ENCODE peak calls at places on chromosomes 5 and 9, in seven cellular contexts. J is AG04450, A is astrocyte, X is fibroblast of villous mesenchyme, N is left ventricle myocardium inferior, D is coronary artery, V is breast epithelium. I is an unnamed sample.

GRCh38 chr9:69397384-69398214 is 72.6 kb downstream of the ENTREP1 start:
- DNase-seq in V (no peak), N (no peak), J (no peak), X (no peak), A (peak), D (no peak), I (no peak)

GRCh38 chr5:75620184-75620959 is 9.1 kb downstream of the ANKDD1B start:
- DNase-seq in A (no peak), V (no peak), D (no peak), N (no peak), J (no peak), X (no peak), I (no peak)

GRCh38 chr5:92019376-92019990 is 636.4 kb upstream of the ARRDC3 start:
- DNase-seq in V (no peak), D (no peak), X (no peak), J (no peak), N (no peak), A (peak), I (peak)

GRCh38 chr9:113477058-113477457 is 13.5 kb downstream of the RGS3 start:
- DNase-seq in V (no peak), J (no peak), X (no peak), D (peak), A (no peak), N (no peak), I (no peak)

GRCh38 chr9:125889524-125890473 is 142.6 kb downstream of the PBX3 start:
- DNase-seq in X (peak), D (no peak), J (no peak), N (peak), V (no peak), A (peak), I (peak)

GRCh38 chr9:5425006-5425628 is 12.6 kb downstream of the PLGRKT start:
- DNase-seq in V (no peak), D (no peak), A (no peak), N (no peak), J (no peak), X (peak), I (peak)

GRCh38 chr5:43675357-43675756 is 72.4 kb downstream of the NNT start:
- DNase-seq in N (no peak), J (no peak), X (no peak), D (no peak), A (no peak), V (no peak), I (no peak)

GRCh38 chr5:148729182-148729581 is 74.9 kb upstream of the HTR4 start:
- DNase-seq in J (no peak), X (no peak), V (no peak), A (no peak), N (no peak), D (no peak), I (peak)

GRCh38 chr9:91811024-91811909 is 138.8 kb downstream of the ROR2 start:
- DNase-seq in V (no peak), D (peak), J (no peak), N (no peak), X (no peak), A (no peak), I (no peak)

GRCh38 chr5:17436766-17437221 is 61.2 kb upstream of the TAF11L2 start:
- DNase-seq in D (no peak), A (no peak), V (no peak), X (peak), J (no peak), N (no peak), I (peak)

GRCh38 chr5:95446009-95446408 is 54.8 kb downstream of the FAM81B start:
- DNase-seq in X (peak), A (peak), J (no peak), V (no peak), D (no peak), N (no peak), I (peak)

GRCh38 chr5:104172976-104173375 is 610.4 kb upstream of the NUDT12 start:
- DNase-seq in N (no peak), D (no peak), X (no peak), V (no peak), J (no peak), A (no peak), I (no peak)

GRCh38 chr5:111694183-111694582 is 62.8 kb downstream of the NREP start:
- DNase-seq in A (peak), J (no peak), X (peak), N (no peak), V (no peak), D (no peak), I (peak)

GRCh38 chr5:142432961-142433360 is 108.1 kb upstream of the SPRY4 start:
- DNase-seq in J (no peak), X (no peak), A (no peak), N (no peak), D (no peak), V (no peak), I (no peak)

GRCh38 chr9:80507611-80508010 is 935.8 kb downstream of the TLE4 start:
- DNase-seq in N (no peak), D (no peak), A (no peak), J (no peak), V (no peak), X (no peak), I (no peak)

GRCh38 chr5:142529626-142530278 is 156.1 kb downstream of the FGF1 start:
- DNase-seq in X (no peak), J (no peak), A (peak), V (no peak), D (no peak), N (no peak), I (peak)

GRCh38 chr5:173793677-173794570 is 94.2 kb upstream of the CPEB4 start:
- DNase-seq in D (peak), N (no peak), X (no peak), A (no peak), J (no peak), V (no peak), I (no peak)

GRCh38 chr9:37415011-37415719 is 7.3 kb upstream of the GRHPR start:
- DNase-seq in V (no peak), J (peak), D (peak), X (peak), A (peak), N (peak), I (peak)

GRCh38 chr5:126811515-126812198 is 34.7 kb downstream of the LMNB1 start:
- DNase-seq in X (peak), J (no peak), D (no peak), N (no peak), V (no peak), A (peak), I (peak)

GRCh38 chr5:80655231-80655784 is 525 bp upstream of the DHFR start:
- DNase-seq in N (no peak), D (no peak), V (no peak), A (no peak), X (no peak), J (no peak), I (no peak)

GRCh38 chr9:12748016-12748415 is 26.8 kb upstream of the LURAP1L start:
- DNase-seq in A (no peak), V (no peak), D (no peak), J (no peak), X (no peak), N (no peak), I (peak)

GRCh38 chr5:142904421-142904820 is 134.2 kb downstream of the ARHGAP26 start:
- DNase-seq in D (no peak), V (no peak), A (peak), N (no peak), J (no peak), X (no peak), I (no peak)

GRCh38 chr9:106885451-106885850 is 22.5 kb downstream of the ZNF462 start:
- DNase-seq in V (no peak), D (no peak), N (no peak), J (peak), X (peak), A (peak), I (peak)

GRCh38 chr5:160843240-160843639 is 8.8 kb downstream of the ATP10B start:
- DNase-seq in X (no peak), V (no peak), D (no peak), N (no peak), J (no peak), A (no peak), I (no peak)

GRCh38 chr9:95003694-95004451 is 277.4 kb downstream of the AOPEP start:
- DNase-seq in D (no peak), A (peak), V (no peak), N (peak), J (no peak), X (peak), I (peak)

GRCh38 chr5:67089200-67089725 is 107.3 kb downstream of the CD180 start:
- DNase-seq in N (no peak), V (no peak), J (peak), X (peak), A (peak), D (no peak), I (peak)

GRCh38 chr5:155085282-155085990 is 71.9 kb downstream of the KIF4B start:
- DNase-seq in A (no peak), D (no peak), N (no peak), V (no peak), X (peak), J (no peak), I (no peak)

GRCh38 chr5:43000198-43000840 is 39.8 kb downstream of the ANXA2R start:
- DNase-seq in X (peak), D (no peak), J (no peak), V (no peak), A (peak), N (no peak), I (peak)

GRCh38 chr5:127001621-127002296 is 28.6 kb downstream of the MARCHF3 start:
- DNase-seq in X (peak), D (no peak), J (peak), A (peak), N (no peak), V (no peak), I (peak)

GRCh38 chr5:5598547-5599113 is 176.2 kb downstream of the ICE1 start:
- DNase-seq in X (no peak), N (no peak), J (no peak), D (no peak), V (no peak), A (no peak), I (no peak)

GRCh38 chr5:173498286-173498685 is 118.2 kb downstream of the BOD1 start:
- DNase-seq in V (no peak), A (peak), X (peak), N (peak), D (no peak), J (no peak), I (peak)

GRCh38 chr9:129432671-129433154 is 188.2 kb downstream of the C9orf50 start:
- DNase-seq in V (no peak), N (no peak), D (no peak), A (no peak), X (no peak), J (no peak), I (no peak)

GRCh38 chr9:2859776-2860379 is 16.0 kb upstream of the PUM3 start:
- DNase-seq in J (no peak), D (no peak), X (peak), V (no peak), A (peak), N (peak), I (peak)

GRCh38 chr5:137279631-137280236 is 219.4 kb downstream of the SPOCK1 start:
- DNase-seq in A (no peak), J (no peak), N (no peak), X (no peak), V (no peak), D (no peak), I (no peak)

GRCh38 chr5:13660072-13660471 is 284.4 kb downstream of the DNAH5 start:
- DNase-seq in V (no peak), N (no peak), X (no peak), A (peak), D (no peak), J (no peak), I (peak)

GRCh38 chr9:127847833-127848755 is 6.4 kb downstream of the ENG start:
- DNase-seq in X (no peak), A (no peak), V (no peak), N (no peak), J (no peak), D (no peak), I (no peak)
- H3K4me3 ChIP-seq in X (no peak), A (no peak), V (no peak), N (peak), J (no peak), D (peak), I (no peak)

DNA sequence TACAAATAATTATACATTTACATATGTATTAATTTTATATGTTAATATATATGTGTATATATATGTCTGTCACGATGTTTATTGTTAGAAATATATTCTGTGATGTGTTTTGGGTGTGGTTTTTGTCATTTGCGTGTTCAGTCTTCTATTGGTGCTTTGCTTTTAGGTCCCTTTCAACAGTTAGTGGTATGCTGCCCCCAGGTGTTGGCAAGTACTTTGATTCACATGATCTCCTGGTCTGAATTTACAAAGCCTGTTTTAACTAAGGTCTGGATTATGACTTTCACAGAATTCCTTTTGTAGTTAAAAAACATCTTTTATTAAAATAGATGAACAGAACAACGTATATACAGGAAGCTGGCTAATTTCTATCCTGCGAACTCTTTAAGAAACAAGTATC is 271.5 kb downstream of the CCDC171 start:
- DNase-seq in V (no peak), X (no peak), A (no peak), J (no peak), D (no peak), N (no peak), I (peak)
- TF ChIP-seq CTCF in V (no peak), X (no peak), A (peak), J (peak), D (no peak), N (no peak), I (peak)

DNA sequence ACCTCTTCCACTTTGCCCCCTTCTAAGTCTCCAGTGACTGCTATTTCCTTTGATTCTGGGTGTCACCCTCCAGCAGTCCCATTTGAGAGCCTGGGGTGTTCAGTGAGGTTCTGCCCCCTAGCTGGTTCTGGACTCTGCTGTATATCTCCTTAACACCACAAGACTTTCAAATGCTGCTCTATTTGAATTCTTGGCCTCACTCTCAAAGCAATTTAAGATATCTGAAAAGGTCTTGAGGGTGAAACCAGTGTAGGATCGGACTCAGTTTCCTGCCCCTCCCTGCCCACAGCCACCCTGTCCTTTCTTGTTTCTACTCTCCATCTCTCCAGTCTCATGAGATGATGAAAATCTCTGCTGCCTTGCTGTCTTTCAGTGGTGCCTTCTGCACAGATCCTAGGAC is 280.9 kb downstream of the TENT4A start:
- DNase-seq in V (no peak), D (no peak), N (no peak), J (no peak), A (no peak), X (no peak), I (no peak)
- H3K4me3 ChIP-seq in V (no peak), D (no peak), N (no peak), J (no peak), A (no peak), X (no peak), I (no peak)

DNA sequence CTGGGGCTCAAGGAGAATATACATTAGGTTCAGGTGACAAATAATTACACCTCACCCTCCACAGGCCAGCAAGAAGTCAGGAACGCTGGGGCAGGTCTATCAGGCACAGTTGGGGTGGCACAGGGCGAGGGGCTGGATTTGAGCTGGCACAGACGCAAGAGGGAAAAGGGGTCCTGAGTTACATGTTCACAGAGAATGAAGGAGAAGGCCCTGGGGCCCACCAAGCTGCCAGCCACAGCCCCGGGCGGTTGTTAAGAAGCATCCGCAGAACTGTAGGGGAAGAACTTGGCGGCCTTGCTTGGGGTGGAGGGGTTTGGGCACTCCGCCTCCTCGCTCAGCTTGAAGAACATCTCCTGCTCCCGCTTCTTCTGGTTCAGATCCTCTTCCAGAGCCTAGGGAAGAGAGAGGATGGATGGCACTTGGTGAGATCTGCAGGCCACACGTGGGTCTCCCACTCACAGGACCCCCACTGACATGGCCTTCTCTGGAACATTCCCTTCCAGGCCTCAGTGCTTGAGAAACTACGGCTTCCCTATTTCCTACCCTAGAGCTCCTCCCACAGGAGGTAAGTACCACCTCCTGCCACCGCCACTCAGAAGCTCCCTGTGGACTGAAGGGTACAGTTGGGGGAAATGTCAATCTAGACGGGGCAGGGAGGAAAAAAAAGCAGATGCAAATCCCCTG is 38.3 kb upstream of the FBXW11 start:
- DNase-seq in D (peak), X (no peak), V (no peak), N (no peak), J (no peak), A (no peak), I (no peak)
- TF ChIP-seq CTCF in D (no peak), X (no peak), V (no peak), N (no peak), J (no peak), A (no peak), I (no peak)

DNA sequence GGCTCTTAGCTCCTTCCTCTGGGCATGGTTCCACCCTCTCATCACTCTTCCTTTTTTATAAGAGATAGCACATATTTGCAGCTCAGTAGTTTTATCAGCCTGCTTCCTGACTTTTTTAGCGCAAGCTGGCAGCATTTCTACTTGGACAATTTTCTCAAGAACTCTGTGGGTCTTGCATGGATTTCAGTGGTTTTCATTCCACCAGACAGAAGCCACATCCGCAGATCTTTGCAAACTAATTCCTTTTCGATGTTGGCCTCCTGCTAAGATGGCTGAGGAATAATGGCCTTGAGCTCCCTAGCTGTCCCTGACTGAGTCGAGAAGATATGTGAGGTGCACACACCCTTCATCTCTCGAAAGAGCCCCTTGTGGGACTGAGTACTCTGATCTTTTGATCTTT is 49.5 kb downstream of the GALNT12 start:
- DNase-seq in D (no peak), J (no peak), A (peak), V (no peak), X (peak), N (no peak), I (no peak)
- H3K4me3 ChIP-seq in D (no peak), J (no peak), A (no peak), V (no peak), X (no peak), N (no peak), I (no peak)

DNA sequence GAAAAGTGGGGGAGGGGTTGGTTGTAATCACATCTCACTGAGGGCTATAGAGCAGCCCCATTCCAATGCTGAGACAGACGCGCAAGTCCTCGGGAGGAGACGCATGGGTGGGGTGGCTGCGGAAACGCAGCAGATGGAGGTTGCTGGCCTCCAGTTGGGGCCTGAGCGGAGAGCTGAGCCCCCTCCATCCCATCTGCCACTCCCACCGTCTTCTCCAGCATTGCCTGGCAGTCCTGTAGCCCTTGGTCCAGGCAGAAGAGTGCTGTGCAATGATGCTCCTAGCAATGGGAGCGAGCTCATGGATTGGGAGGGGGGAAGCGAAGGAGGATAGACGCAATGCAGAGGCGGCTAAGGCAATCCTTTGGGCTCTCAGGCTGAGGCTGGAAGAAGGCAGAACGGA is 79.4 kb upstream of the GLRA1 start:
- DNase-seq in A (no peak), D (no peak), N (no peak), J (no peak), V (no peak), X (no peak), I (no peak)
- TF ChIP-seq CTCF in A (no peak), D (no peak), N (no peak), J (no peak), V (no peak), X (no peak), I (no peak)

I was measured in choroid plexus epithelial cell.